ENCODE peak calls at places on chromosomes 7 and 10, in seven cellular contexts. B, L, T, G, D, R and X are unnamed samples.

GRCh38 chr10:120514035-120514620 is 57.1 kb downstream of the PLPP4 start:
- DNase-seq in B (no peak), L (peak), T (no peak), G (no peak), D (no peak), R (peak), X (peak)

GRCh38 chr10:42476101-42476500 is 162.3 kb downstream of the ZNF33B start:
- DNase-seq in B (no peak), L (no peak), T (no peak), G (no peak), D (no peak), R (no peak), X (no peak)

GRCh38 chr7:33895025-33895804 is 10.1 kb upstream of the BMPER start:
- DNase-seq in B (peak), L (peak), T (no peak), G (peak), D (peak), R (peak), X (peak)

GRCh38 chr10:60123172-60123571 is 216.8 kb upstream of the CCDC6 start:
- DNase-seq in B (no peak), L (peak), T (no peak), G (no peak), D (no peak), R (no peak), X (peak)

GRCh38 chr10:19488592-19489280 is 327.5 kb upstream of the PLXDC2 start:
- DNase-seq in B (no peak), L (peak), T (no peak), G (no peak), D (no peak), R (peak), X (peak)

GRCh38 chr10:75941181-75941580 is 509.8 kb downstream of the LRMDA start:
- DNase-seq in B (no peak), L (no peak), T (no peak), G (no peak), D (no peak), R (no peak), X (no peak)

GRCh38 chr10:44780461-44780860 is 130.7 kb upstream of the TMEM72 start:
- DNase-seq in B (no peak), L (no peak), T (no peak), G (no peak), D (no peak), R (no peak), X (no peak)

GRCh38 chr7:132191418-132191817 is 384.9 kb downstream of the PLXNA4 start:
- DNase-seq in B (no peak), L (peak), T (no peak), G (no peak), D (no peak), R (no peak), X (no peak)

GRCh38 chr10:77230194-77230593 is 407.4 kb downstream of the KCNMA1 start:
- DNase-seq in B (no peak), L (peak), T (no peak), G (no peak), D (no peak), R (no peak), X (peak)

GRCh38 chr7:77933394-77933793 is 134.8 kb downstream of the PHTF2 start:
- DNase-seq in B (no peak), L (peak), T (peak), G (no peak), D (no peak), R (no peak), X (peak)

GRCh38 chr7:148276291-148277041 is 314.1 kb upstream of the C7orf33 start:
- DNase-seq in B (no peak), L (no peak), T (no peak), G (no peak), D (no peak), R (no peak), X (no peak)

GRCh38 chr10:5964736-5965135 is 12.6 kb downstream of the IL15RA start:
- DNase-seq in B (no peak), L (no peak), T (no peak), G (no peak), D (no peak), R (no peak), X (no peak)

GRCh38 chr7:106234425-106234824 is 50.4 kb downstream of the NAMPT start:
- DNase-seq in B (no peak), L (no peak), T (no peak), G (no peak), D (no peak), R (no peak), X (no peak)

GRCh38 chr7:23246540-23246939 is at the start of gene GPNMB:
- DNase-seq in B (no peak), L (peak), T (no peak), G (no peak), D (no peak), R (no peak), X (peak)

GRCh38 chr7:157005456-157006204 is 4.8 kb downstream of the MNX1 start:
- DNase-seq in B (no peak), L (no peak), T (no peak), G (no peak), D (no peak), R (no peak), X (peak)

GRCh38 chr7:149761307-149761706 is 12.1 kb downstream of the ZNF467 start:
- DNase-seq in B (no peak), L (no peak), T (no peak), G (no peak), D (no peak), R (no peak), X (no peak)

GRCh38 chr7:150990416-150991186 is at the start of gene NOS3:
- DNase-seq in B (no peak), L (no peak), T (no peak), G (no peak), D (no peak), R (no peak), X (peak)

GRCh38 chr7:130869918-130870317 is 135.9 kb upstream of the KLF14 start:
- DNase-seq in B (no peak), L (no peak), T (no peak), G (no peak), D (no peak), R (no peak), X (no peak)

GRCh38 chr7:102728-103127 is 89.6 kb upstream of the FAM20C start:
- DNase-seq in B (no peak), L (no peak), T (no peak), G (no peak), D (no peak), R (no peak), X (peak)

GRCh38 chr7:20558963-20559716 is 56.3 kb upstream of the ABCB5 start:
- DNase-seq in B (no peak), L (no peak), T (no peak), G (no peak), D (no peak), R (no peak), X (no peak)

GRCh38 chr7:158858592-158859503 is 2.5 kb downstream of the DYNC2I1 start:
- DNase-seq in B (no peak), L (no peak), T (no peak), G (no peak), D (no peak), R (no peak), X (no peak)

GRCh38 chr7:28685291-28685659 is 272.9 kb downstream of the TRIL start:
- DNase-seq in B (no peak), L (no peak), T (no peak), G (no peak), D (no peak), R (peak), X (no peak)